ENCODE peak calls at places on chromosome 10, in seven cellular contexts. H is H1, E is prostate gland, T is GM12891, J is IMR-90, D is vagina, O is endothelial cell of umbilical vein. Y is an unnamed sample.

GRCh38 chr10:91552706-91553105 is 80.2 kb downstream of the PPP1R3C start:
- DNase-seq in T (no peak), O (peak), D (no peak), J (peak), H (peak), E (no peak), Y (no peak)

GRCh38 chr10:99917963-99918825 is 91.6 kb downstream of the DNMBP start:
- DNase-seq in E (peak), T (no peak), O (peak), D (no peak), H (peak), J (peak), Y (no peak)

GRCh38 chr10:47016564-47016963 is 105.3 kb downstream of the PTPN20 start:
- DNase-seq in D (no peak), O (no peak), H (no peak), E (no peak), J (no peak), T (no peak), Y (no peak)

GRCh38 chr10:89637108-89637507 is 7.9 kb downstream of the PANK1 start:
- DNase-seq in J (no peak), E (no peak), O (no peak), H (no peak), T (no peak), D (no peak), Y (no peak)

GRCh38 chr10:103500481-103500880 is 7.0 kb downstream of the NEURL1 start:
- DNase-seq in E (no peak), D (no peak), O (no peak), H (no peak), T (no peak), J (no peak), Y (no peak)

GRCh38 chr10:120719333-120719732 is 131.8 kb upstream of the WDR11 start:
- DNase-seq in D (no peak), O (no peak), J (no peak), T (no peak), E (no peak), H (no peak), Y (no peak)

GRCh38 chr10:102400061-102400460 is 4.6 kb downstream of the NFKB2 start:
- DNase-seq in J (no peak), E (no peak), H (no peak), O (no peak), T (no peak), D (no peak), Y (no peak)

GRCh38 chr10:47027108-47027811 is 116.0 kb downstream of the PTPN20 start:
- DNase-seq in D (peak), O (no peak), H (peak), E (no peak), T (no peak), J (no peak), Y (no peak)

GRCh38 chr10:125592897-125593296 is 90.1 kb downstream of the TEX36 start:
- DNase-seq in O (no peak), H (no peak), E (no peak), J (no peak), D (peak), T (no peak), Y (no peak)

GRCh38 chr10:6141296-6142151 is 52.7 kb downstream of the RBM17 start:
- DNase-seq in T (peak), H (no peak), O (no peak), J (peak), E (peak), D (no peak), Y (no peak)

GRCh38 chr10:130778166-130778545 is 533.4 kb downstream of the TCERG1L start:
- DNase-seq in E (no peak), J (no peak), T (no peak), D (no peak), H (no peak), O (no peak), Y (no peak)

GRCh38 chr10:30583778-30584415 is 45.7 kb downstream of the LYZL2 start:
- DNase-seq in E (peak), H (no peak), J (peak), O (peak), D (no peak), T (no peak), Y (peak)

GRCh38 chr10:101405006-101405405 is 51.0 kb downstream of the BTRC start:
- DNase-seq in H (no peak), T (no peak), J (no peak), O (no peak), E (no peak), D (no peak), Y (no peak)

GRCh38 chr10:70621497-70622078 is 19.0 kb upstream of the PRF1 start:
- DNase-seq in D (no peak), E (no peak), H (no peak), T (no peak), J (no peak), O (no peak), Y (no peak)

GRCh38 chr10:113135025-113135424 is 185.0 kb downstream of the TCF7L2 start:
- DNase-seq in D (no peak), E (no peak), H (peak), T (no peak), J (no peak), O (no peak), Y (no peak)

GRCh38 chr10:50604823-50605222 is 18.9 kb downstream of the SGMS1 start:
- DNase-seq in H (no peak), E (no peak), T (no peak), D (no peak), O (peak), J (no peak), Y (no peak)

GRCh38 chr10:102153093-102153620 is 968 bp downstream of the NOLC1 start:
- DNase-seq in E (no peak), T (no peak), J (peak), H (no peak), O (no peak), D (no peak), Y (no peak)

GRCh38 chr10:112000466-112000865 is 183.1 kb downstream of the GPAM start:
- DNase-seq in E (no peak), T (no peak), D (no peak), J (no peak), H (no peak), O (no peak), Y (no peak)

GRCh38 chr10:59336632-59337031 is 25.7 kb downstream of the FAM13C start:
- DNase-seq in T (no peak), D (no peak), O (no peak), E (no peak), H (no peak), J (peak), Y (no peak)

GRCh38 chr10:125187238-125188194 is 27.2 kb upstream of the CTBP2 start:
- DNase-seq in O (no peak), E (no peak), H (no peak), D (no peak), T (no peak), J (no peak), Y (no peak)

GRCh38 chr10:132606536-132607316 is 69.1 kb downstream of the INPP5A start:
- DNase-seq in D (no peak), J (peak), H (no peak), E (no peak), O (no peak), T (no peak), Y (no peak)

GRCh38 chr10:5291501-5292195 is 73.1 kb upstream of the UCN3 start:
- DNase-seq in E (no peak), O (peak), T (no peak), D (no peak), H (no peak), J (peak), Y (peak)

GRCh38 chr10:133526957-133527588 is at the start of gene CYP2E1:
- DNase-seq in H (no peak), D (no peak), J (no peak), E (no peak), O (no peak), T (no peak), Y (no peak)

GRCh38 chr10:133183646-133184378 is 23.8 kb downstream of the KNDC1 start:
- DNase-seq in H (no peak), D (no peak), J (no peak), E (no peak), T (no peak), O (no peak), Y (no peak)

GRCh38 chr10:29067161-29067560 is 221.7 kb upstream of the LYZL1 start:
- DNase-seq in T (no peak), O (no peak), D (no peak), E (no peak), J (peak), H (no peak), Y (no peak)

GRCh38 chr10:14080795-14081194 is 249.9 kb downstream of the FRMD4A start:
- DNase-seq in T (no peak), H (no peak), J (no peak), O (no peak), D (no peak), E (no peak), Y (no peak)

GRCh38 chr10:1183033-1183396 is 126.8 kb downstream of the WDR37 start:
- DNase-seq in E (no peak), H (no peak), J (no peak), D (no peak), O (no peak), T (no peak), Y (no peak)

GRCh38 chr10:63633677-63634487 is 112.7 kb downstream of the REEP3 start:
- DNase-seq in E (peak), T (no peak), H (no peak), O (peak), J (peak), D (no peak), Y (peak)

GRCh38 chr10:84683980-84684740 is 355.8 kb downstream of the CCSER2 start:
- DNase-seq in D (peak), E (no peak), H (no peak), O (no peak), T (no peak), J (no peak), Y (no peak)

GRCh38 chr10:35012781-35013180 is 77.4 kb downstream of the CUL2 start:
- DNase-seq in H (no peak), J (no peak), E (no peak), D (no peak), O (no peak), T (no peak), Y (no peak)

GRCh38 chr10:71782917-71783490 is 9.7 kb upstream of the VSIR start:
- DNase-seq in J (no peak), E (no peak), T (no peak), O (no peak), H (no peak), D (no peak), Y (no peak)

GRCh38 chr10:77555591-77556212 is 81.9 kb downstream of the KCNMA1 start:
- DNase-seq in E (no peak), O (no peak), D (no peak), T (no peak), J (peak), H (no peak), Y (no peak)

GRCh38 chr10:63759335-63759734 is 238.1 kb downstream of the REEP3 start:
- DNase-seq in E (no peak), H (no peak), D (no peak), J (no peak), O (no peak), T (no peak), Y (no peak)

GRCh38 chr10:17729630-17730029 is 22.4 kb upstream of the TMEM236 start:
- DNase-seq in E (no peak), H (no peak), T (no peak), D (no peak), J (no peak), O (no peak), Y (no peak)

GRCh38 chr10:32951111-32951510 is 6.9 kb downstream of the ITGB1 start:
- DNase-seq in E (no peak), D (no peak), J (no peak), H (no peak), T (no peak), O (no peak), Y (no peak)

GRCh38 chr10:21926949-21927348 is 76.6 kb downstream of the DNAJC1 start:
- DNase-seq in H (no peak), O (peak), J (peak), D (no peak), T (no peak), E (no peak), Y (peak)

GRCh38 chr10:43689955-43690771 is 41.5 kb upstream of the ZNF32 start:
- DNase-seq in J (peak), O (peak), E (peak), T (peak), D (no peak), H (peak), Y (peak)

GRCh38 chr10:53990799-53991238 is 810.2 kb downstream of the PCDH15 start:
- DNase-seq in D (no peak), O (no peak), H (no peak), T (no peak), E (no peak), J (no peak), Y (no peak)

GRCh38 chr10:26566525-26567348 is 128.6 kb downstream of the APBB1IP start:
- DNase-seq in E (no peak), H (peak), T (no peak), D (no peak), J (no peak), O (no peak), Y (no peak)

GRCh38 chr10:23610626-23611307 is 171.9 kb downstream of the OTUD1 start:
- DNase-seq in O (no peak), E (no peak), H (no peak), D (no peak), J (no peak), T (no peak), Y (no peak)
- TF ChIP-seq POLR2A in O (no peak), E (no peak), H (no peak), D (no peak), J (no peak), T (no peak), Y (no peak)

DNA sequence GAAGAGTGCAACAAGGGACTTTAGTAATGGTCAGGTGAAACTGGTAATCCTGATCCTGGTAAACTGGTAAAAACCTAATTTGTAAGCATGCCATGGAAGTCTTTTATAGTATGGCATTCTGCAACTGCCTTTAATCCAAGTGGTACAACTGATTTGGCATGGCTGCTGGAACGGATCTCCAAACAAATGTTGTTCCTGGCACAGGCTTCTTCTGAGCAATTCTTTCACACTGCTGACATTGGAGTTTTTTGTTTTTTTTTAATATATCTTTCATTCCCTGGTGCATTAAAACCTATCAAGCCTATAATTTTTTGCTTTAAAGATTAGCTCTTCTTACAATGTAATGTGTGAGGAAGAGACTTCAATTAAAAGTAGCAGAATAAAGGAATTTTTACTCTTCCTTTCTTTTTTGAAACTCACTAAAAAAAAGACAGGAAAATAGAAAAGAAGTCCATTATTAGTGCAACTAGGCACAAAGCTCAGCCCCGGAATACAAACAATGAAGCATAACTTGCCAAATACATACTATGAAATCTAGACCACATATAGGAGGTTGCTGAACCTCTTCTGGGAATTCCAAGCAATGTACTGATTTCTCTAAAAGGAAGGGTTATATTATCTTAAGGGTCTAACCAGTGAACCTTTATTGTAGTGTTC is 79.3 kb upstream of the OIT3 start:
- DNase-seq in E (no peak), H (no peak), O (peak), T (no peak), J (no peak), D (no peak), Y (no peak)
- TF ChIP-seq POLR2A in E (no peak), H (no peak), O (no peak), T (no peak), J (no peak), D (no peak), Y (no peak)

DNA sequence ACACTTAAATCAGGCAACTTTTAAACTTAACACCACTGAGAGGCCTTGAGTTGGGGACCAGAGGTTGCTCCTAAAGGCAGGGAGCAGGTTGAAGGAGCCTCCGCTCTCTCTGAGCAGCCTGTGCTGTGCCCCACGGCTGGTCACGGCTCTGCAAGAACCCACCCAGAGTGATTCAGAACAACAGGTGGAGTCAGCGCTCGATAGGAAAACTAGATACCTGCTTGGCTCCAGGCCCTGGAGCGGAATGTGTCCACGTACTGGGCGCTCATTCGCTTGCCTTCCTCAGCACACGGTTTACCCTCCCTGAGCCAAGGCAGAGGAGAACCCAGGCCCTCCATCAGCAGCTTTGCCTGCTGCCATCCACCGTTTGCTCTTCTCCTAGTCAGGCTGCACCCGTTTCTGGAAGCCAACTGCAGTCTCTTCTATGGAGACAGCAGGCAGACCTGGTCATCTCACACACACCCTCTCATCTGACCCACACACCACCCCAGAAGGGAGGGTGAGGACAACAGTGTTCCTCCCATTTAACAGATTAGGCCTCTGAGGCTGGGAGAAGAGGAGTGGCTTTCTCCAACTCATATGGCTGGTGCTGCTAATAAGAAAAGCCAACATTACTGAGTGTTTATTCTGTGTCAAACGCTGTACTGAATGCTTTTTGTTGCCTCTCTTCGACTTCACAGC is 37.6 kb upstream of the PDCD4 start:
- DNase-seq in O (no peak), H (no peak), T (no peak), E (no peak), D (no peak), J (no peak), Y (no peak)
- TF ChIP-seq POLR2A in O (no peak), H (no peak), T (no peak), E (no peak), D (no peak), J (no peak), Y (no peak)

GRCh38 chr10:8738987-8739386 is 684.5 kb downstream of the GATA3 start:
- DNase-seq in O (no peak), E (no peak), T (no peak), D (no peak), H (no peak), J (no peak), Y (no peak)
- TF ChIP-seq POLR2A in O (no peak), E (no peak), T (no peak), D (no peak), H (no peak), J (no peak), Y (no peak)

GRCh38 chr10:87095241-87095945 is 387 bp downstream of the SHLD2 start:
- DNase-seq in J (peak), H (peak), O (peak), T (peak), E (peak), D (no peak), Y (peak)
- TF ChIP-seq POLR2A in J (peak), H (no peak), O (peak), T (peak), E (peak), D (no peak), Y (peak)